ENCODE peak calls at places on chromosomes 3 and 15, in four cellular contexts. Z, C, D and Q are unnamed samples.
A peak's percentile ranks its signal among the peaks of the same experiment; 100 is the strongest.

GRCh38 chr3:126528800-126529541 is 5.0 kb downstream of the CHST13 start:
- DNase-seq in Z (no peak), C (no peak), D (peak; percentile 78), Q (no peak)

GRCh38 chr3:72746412-72747411 is 101.5 kb downstream of the SHQ1 start:
- DNase-seq in Z (no peak), C (no peak), D (no peak), Q (no peak)

GRCh38 chr3:59818033-59818936 is 768.5 kb upstream of the CFAP20DC start:
- DNase-seq in Z (peak; percentile 86), C (no peak), D (no peak), Q (peak; percentile 56)

GRCh38 chr3:103787164-103787871 is 1352.5 kb downstream of the ZPLD1 start:
- DNase-seq in Z (no peak), C (no peak), D (no peak), Q (no peak)

GRCh38 chr3:159829056-159829995 is 159.3 kb upstream of the IL12A start:
- DNase-seq in Z (no peak), C (no peak), D (no peak), Q (no peak)

GRCh38 chr15:99440029-99440428 is 125.8 kb upstream of the MEF2A start:
- DNase-seq in Z (no peak), C (no peak), D (no peak), Q (peak; percentile 23)

GRCh38 chr3:170815930-170816329 is 54.1 kb downstream of the RPL22L1 start:
- DNase-seq in Z (no peak), C (no peak), D (no peak), Q (no peak)

GRCh38 chr3:15299036-15299435 is 33.4 kb downstream of the SH3BP5 start:
- DNase-seq in Z (no peak), C (no peak), D (no peak), Q (no peak)

GRCh38 chr15:75148293-75148692 is 53.4 kb upstream of the C15orf39 start:
- DNase-seq in Z (no peak), C (no peak), D (no peak), Q (no peak)

GRCh38 chr15:84591815-84592214 is 9.0 kb upstream of the ZSCAN2 start:
- DNase-seq in Z (no peak), C (no peak), D (no peak), Q (no peak)

GRCh38 chr3:114863848-114864247 is 283.2 kb downstream of the ZBTB20 start:
- DNase-seq in Z (no peak), C (no peak), D (no peak), Q (no peak)
- H3K4me3 ChIP-seq in Z (no peak overlapping the region), C (no peak overlapping the region), D (no peak overlapping the region), Q (peak overlapping the region; percentile 1)

GRCh38 chr3:187212705-187213104 is 15.4 kb downstream of the RTP1 start:
- DNase-seq in Z (peak; percentile 33), C (no peak), D (no peak), Q (no peak)

GRCh38 chr3:187210555-187211327 is 13.5 kb downstream of the RTP1 start:
- DNase-seq in Z (no peak), C (peak; percentile 23), D (no peak), Q (no peak)

GRCh38 chr3:187210091-187210490 is 12.8 kb downstream of the RTP1 start:
- DNase-seq in Z (no peak), C (no peak), D (no peak), Q (no peak)

GRCh38 chr3:187209501-187209900 is 12.2 kb downstream of the RTP1 start:
- DNase-seq in Z (no peak), C (no peak), D (no peak), Q (no peak)

GRCh38 chr3:187211532-187212274 is 14.4 kb downstream of the RTP1 start:
- DNase-seq in Z (no peak), C (no peak), D (no peak), Q (no peak)
- H3K27ac ChIP-seq in Z (no peak overlapping the region), C (no peak overlapping the region), D (no peak overlapping the region), Q (no peak overlapping the region)

GRCh38 chr3:66195347-66195783 is 25.4 kb upstream of the SLC25A26 start:
- DNase-seq in Z (no peak), C (no peak), D (no peak), Q (peak; percentile 63)
- H3K4me3 ChIP-seq in Z (no peak overlapping the region), C (no peak overlapping the region), D (no peak overlapping the region), Q (no peak overlapping the region)

GRCh38 chr3:8499181-8499611 is 2.4 kb upstream of the LMCD1 start:
- DNase-seq in Z (no peak), C (peak; percentile 70), D (no peak), Q (no peak)
- H3K27ac ChIP-seq in Z (peak overlapping the region; percentile 91), C (peak overlapping the region; percentile 86), D (no peak overlapping the region), Q (no peak overlapping the region)

DNA sequence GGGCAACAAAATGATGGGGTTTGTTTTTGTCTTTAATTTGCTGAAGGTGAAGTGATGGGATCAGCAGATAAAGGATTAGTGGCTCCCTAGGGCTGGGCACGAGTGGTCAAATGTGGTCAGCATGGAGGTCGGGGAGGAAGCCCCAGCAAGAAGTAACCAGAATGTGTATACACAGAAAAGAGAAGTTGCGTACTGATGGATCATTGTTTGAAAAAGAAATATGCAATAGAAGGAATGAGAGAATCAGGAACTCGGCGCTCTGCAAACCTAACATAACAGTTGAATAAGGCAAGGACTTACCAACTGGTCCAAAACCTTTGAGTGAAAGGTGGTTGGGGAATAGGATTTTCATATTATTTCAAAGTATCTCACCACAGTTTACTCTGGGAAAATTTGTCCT is 1.5 kb downstream of the TMOD2 start:
- DNase-seq in Z (no peak), C (no peak), D (no peak), Q (no peak)
- H3K4me3 ChIP-seq in Z (peak overlapping the region; percentile 60), C (no peak overlapping the region), D (no peak overlapping the region), Q (no peak overlapping the region)

GRCh38 chr3:63931290-63931689 is 19.1 kb upstream of the SCAANT1 start:
- DNase-seq in Z (no peak), C (no peak), D (no peak), Q (no peak)

GRCh38 chr3:63933459-63933858 is 21.3 kb upstream of the SCAANT1 start:
- DNase-seq in Z (no peak), C (no peak), D (no peak), Q (no peak)

GRCh38 chr3:63932509-63933212 is 20.5 kb upstream of the SCAANT1 start:
- DNase-seq in Z (no peak), C (no peak), D (no peak), Q (no peak)

GRCh38 chr3:63922800-63923199 is 10.6 kb upstream of the SCAANT1 start:
- DNase-seq in Z (no peak), C (no peak), D (no peak), Q (no peak)

GRCh38 chr3:63927623-63928280 is 15.6 kb upstream of the SCAANT1 start:
- DNase-seq in Z (no peak), C (no peak), D (no peak), Q (no peak)
- H3K27ac ChIP-seq in Z (peak overlapping the region; percentile 61), C (no peak overlapping the region), D (peak overlapping the region; percentile 8), Q (no peak overlapping the region)